ENCODE peak calls at places on chromosomes 11 and 22, in four cellular contexts. Z is H1, C is SK-N-SH, M is HepG2. Q is an unnamed sample.

GRCh38 chr11:65440831-65441499 is 18.4 kb downstream of the NEAT1 start:
- DNase-seq in C (no peak), Z (no peak), M (no peak), Q (peak)

GRCh38 chr11:101126551-101127347 is 2.9 kb downstream of the PGR start:
- DNase-seq in M (no peak), C (no peak), Z (peak), Q (no peak)

GRCh38 chr11:28009383-28009782 is 98.6 kb downstream of the KIF18A start:
- DNase-seq in C (no peak), M (no peak), Z (no peak), Q (no peak)

GRCh38 chr22:50599816-50600454 is 658 bp upstream of the MAPK8IP2 start:
- DNase-seq in M (peak), Z (no peak), C (peak), Q (no peak)

GRCh38 chr11:128643661-128644060 is 50.2 kb upstream of the FLI1 start:
- DNase-seq in Z (no peak), M (no peak), C (no peak), Q (no peak)

GRCh38 chr11:77071077-77071476 is 4.3 kb downstream of the CAPN5 start:
- DNase-seq in M (no peak), Z (no peak), C (no peak), Q (no peak)

GRCh38 chr11:14270690-14271542 is 88.1 kb downstream of the RRAS2 start:
- DNase-seq in C (no peak), M (no peak), Z (no peak), Q (peak)

GRCh38 chr22:45584121-45584570 is 81.5 kb downstream of the FBLN1 start:
- DNase-seq in C (no peak), M (no peak), Z (no peak), Q (no peak)

GRCh38 chr11:12211331-12212065 is 101.1 kb downstream of the MICAL2 start:
- DNase-seq in Z (no peak), C (no peak), M (no peak), Q (no peak)

GRCh38 chr11:57306941-57307598 is 17.7 kb downstream of the TNKS1BP1 start:
- DNase-seq in C (no peak), M (no peak), Z (no peak), Q (no peak)

DNA sequence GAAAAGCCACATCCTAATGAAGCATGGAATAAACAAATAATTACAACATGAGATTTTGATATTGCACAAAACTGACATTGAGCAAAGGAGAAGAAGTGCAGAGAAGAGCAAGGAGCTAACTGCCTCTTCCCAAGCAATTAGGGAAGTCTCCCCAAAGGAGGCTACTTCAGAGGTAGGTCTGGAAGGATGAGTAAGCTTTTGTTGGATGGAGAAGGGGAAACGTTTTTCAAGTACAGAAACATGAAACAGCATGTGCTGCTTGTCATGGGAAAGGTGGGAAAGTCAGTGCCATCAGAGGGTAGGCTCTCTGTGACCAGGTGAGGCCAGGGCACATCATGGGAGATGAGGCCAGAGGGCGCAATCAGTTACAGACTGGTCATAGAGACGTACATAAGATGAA is 132.2 kb upstream of the SESN3 start:
- DNase-seq in Z (no peak), C (no peak), M (no peak), Q (no peak)
- TF ChIP-seq TCF12 in Z (no peak), C (no peak), M (no peak), Q (no peak)

DNA sequence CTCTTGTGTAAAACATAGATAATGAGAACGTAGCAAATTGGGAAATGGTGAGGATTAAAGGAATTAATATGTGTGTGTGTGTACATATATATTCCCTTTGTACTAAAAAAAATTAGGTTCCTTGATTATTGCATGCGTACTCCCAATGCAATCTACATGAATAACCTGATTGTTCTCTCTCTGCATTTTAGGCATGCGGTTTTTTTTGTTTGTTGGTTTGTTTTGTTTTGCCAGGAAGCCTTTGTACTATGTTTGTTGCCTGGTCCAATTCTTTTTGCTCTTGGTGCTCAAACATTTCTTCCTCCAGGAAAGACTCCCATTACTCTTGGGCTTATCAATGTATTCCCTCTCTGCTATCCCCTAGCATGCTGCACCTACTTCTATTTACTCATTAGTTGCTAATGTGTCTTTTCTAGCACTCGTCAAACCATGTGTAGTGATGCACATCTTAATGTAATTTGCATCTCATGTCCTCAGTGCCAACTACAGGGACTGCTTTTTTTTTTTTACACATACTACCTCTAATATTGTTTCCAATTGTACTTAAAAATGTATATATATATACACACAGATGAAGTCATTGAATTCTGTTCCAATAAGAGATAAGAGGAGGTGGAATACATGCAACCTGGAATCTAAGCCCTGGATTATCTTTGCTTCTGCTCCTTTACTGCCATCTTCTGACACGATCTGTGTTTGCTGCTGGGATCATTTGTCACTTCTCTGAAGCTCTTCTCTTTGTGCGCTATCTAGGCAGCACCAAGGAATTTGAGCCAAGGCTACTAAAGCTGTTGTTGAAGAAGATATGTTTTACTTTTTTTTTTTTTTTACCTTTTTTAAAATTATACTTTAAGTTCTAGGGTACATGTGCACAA is 197.2 kb upstream of the ANO3 start:
- DNase-seq in M (peak), C (peak), Z (no peak), Q (no peak)
- TF ChIP-seq TCF12 in M (no peak), C (no peak), Z (no peak), Q (no peak)

GRCh38 chr11:32659672-32660071 is 76.0 kb downstream of the EIF3M start:
- DNase-seq in M (no peak), Z (no peak), C (no peak), Q (no peak)

DNA sequence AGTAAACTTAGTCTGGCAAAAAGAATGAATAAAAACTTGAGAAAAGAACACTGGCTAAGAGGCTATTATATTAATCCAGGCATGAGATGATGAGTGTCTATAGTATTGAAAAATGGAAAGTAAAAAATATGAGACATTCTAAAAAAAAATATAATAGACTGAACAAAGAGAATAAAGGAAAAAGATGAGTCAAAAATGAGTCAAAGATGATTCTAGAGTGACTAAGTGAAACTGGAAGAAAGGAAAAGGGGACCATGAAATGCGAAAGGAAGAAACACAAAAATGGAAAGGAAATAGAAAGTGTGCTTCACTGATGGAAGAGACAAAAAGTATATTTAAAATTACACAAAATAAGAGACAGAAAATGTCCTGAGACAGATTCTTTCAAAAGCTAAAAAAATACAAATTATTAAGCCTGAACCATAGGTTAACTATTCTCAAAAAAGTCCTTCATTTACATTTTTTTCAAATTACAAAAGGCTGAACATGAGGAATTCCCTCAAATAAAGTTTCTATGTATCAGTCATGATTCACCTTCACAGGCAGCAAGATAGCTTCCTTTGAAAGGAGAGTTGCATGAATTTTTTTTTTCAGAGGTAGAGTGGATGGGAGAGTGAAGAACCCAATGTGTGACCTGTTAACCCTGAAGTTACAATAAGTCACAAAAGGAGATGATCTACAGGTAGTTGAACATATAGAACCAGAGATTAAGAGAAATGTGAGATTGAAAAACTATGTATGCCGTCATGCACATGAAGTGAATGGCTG is 75.2 kb downstream of the EIF3M start:
- DNase-seq in Z (no peak), M (no peak), C (no peak), Q (no peak)
- TF ChIP-seq TCF12 in Z (no peak), M (no peak), C (no peak), Q (no peak)

DNA sequence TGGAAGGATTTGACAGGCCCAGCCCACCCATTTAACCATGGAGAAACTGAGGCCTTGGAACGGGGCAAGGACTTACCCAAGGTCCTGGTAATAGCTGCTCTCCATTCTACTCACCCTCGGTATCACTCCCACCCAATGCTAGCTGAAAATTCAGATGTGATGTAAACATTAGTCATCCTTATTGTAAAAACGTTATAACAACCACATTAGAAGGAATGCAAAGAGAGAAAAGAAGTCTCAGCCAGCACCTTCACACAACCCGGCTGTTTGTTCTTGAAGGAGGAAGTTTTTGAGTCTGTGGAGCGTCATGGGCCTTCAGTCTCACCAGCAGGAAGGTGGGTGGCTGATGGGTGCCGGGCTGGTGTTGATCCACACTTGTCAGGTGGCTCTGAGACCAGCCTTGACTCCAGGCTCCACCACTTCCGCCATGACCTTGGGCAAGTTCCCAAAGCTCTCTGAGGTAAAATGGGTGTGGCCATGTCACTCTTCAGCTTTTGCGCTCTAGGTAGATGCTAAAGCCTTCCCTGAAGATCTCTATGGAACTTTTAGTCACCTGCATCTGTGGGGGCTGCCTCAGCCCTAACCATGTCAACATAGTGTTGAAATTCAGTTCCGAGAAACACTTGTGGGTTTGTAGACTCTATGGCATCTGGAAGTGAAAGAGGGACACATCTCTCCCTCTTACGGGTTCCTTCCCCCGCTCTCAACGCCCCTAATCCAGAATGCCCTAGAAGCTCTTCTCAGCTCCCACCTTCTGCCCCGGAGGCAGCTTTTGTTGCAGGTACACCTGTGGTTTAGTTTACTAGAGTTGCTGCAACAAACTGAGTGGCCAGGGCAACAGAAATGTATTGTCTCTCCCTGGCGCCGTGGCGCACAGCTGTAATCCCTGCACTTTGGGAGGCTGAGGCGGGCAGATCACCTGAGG is 14.8 kb downstream of the CD6 start:
- DNase-seq in Z (no peak), M (no peak), C (no peak), Q (no peak)
- TF ChIP-seq TCF12 in Z (no peak), M (no peak), C (no peak), Q (no peak)

GRCh38 chr11:62359475-62359874 is 22.2 kb downstream of the ASRGL1 start:
- DNase-seq in Z (no peak), C (no peak), M (no peak), Q (no peak)
- TF ChIP-seq TCF12 in Z (no peak), C (no peak), M (no peak), Q (no peak)

GRCh38 chr11:1877211-1878133 is 14.2 kb downstream of the PRR33 start:
- DNase-seq in M (peak), C (peak), Z (no peak), Q (no peak)
- TF ChIP-seq TCF12 in M (no peak), C (no peak), Z (no peak), Q (no peak)

DNA sequence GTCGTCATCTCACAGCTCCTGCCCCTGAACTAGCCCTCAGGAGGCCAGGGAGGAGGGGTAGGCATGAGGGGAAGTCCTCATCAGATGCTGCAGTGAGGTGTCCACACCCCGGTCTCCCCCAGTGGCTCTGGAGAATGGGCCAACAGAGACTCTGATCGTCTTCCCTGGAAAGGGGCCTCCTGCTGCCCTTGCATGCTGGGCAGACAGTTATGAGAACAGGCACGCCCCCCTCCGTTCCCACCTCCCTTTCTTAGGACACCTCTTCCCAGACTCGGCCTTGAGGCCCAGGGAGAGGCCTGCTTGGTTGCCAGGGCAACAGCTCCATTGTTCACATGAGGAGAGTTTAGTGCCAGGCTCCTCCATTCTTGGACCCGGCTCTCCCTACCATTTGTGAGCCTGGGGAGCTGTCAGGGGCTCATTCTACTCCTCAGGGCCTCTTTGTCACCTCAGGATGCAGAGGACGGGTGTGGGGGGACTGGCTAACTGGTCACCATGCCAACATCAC is 157.6 kb downstream of the TTC17 start:
- DNase-seq in Z (no peak), C (no peak), M (no peak), Q (no peak)
- TF ChIP-seq TCF12 in Z (no peak), C (no peak), M (no peak), Q (no peak)

GRCh38 chr11:6737872-6738466 is 33.8 kb downstream of the OR2AG2 start:
- DNase-seq in M (peak), C (peak), Z (no peak), Q (no peak)
- TF ChIP-seq TCF12 in M (no peak), C (no peak), Z (no peak), Q (no peak)

GRCh38 chr22:26681395-26681821 is 24.0 kb downstream of the MIAT start:
- DNase-seq in C (no peak), Z (no peak), M (no peak), Q (no peak)
- TF ChIP-seq TCF12 in C (no peak), Z (peak), M (no peak), Q (no peak)